ENCODE peak calls at places on chromosomes 6 and 20, in five cellular contexts. K, I, R, D and V are unnamed samples.

GRCh38 chr20:36804425-36804824 is 30.9 kb upstream of the DSN1 start:
- DNase-seq in K (no peak), I (no peak), R (no peak), D (no peak), V (no peak)

GRCh38 chr6:68059261-68059660 is 575.8 kb upstream of the ADGRB3 start:
- DNase-seq in K (no peak), I (no peak), R (no peak), D (no peak), V (no peak)

GRCh38 chr6:141540207-141540606 is 592.5 kb upstream of the GJE1 start:
- DNase-seq in K (no peak), I (no peak), R (no peak), D (no peak), V (no peak)

GRCh38 chr6:156980515-156980914 is 203.3 kb downstream of the ARID1B start:
- DNase-seq in K (peak; percentile 42), I (peak; percentile 51), R (peak; percentile 63), D (peak; percentile 60), V (no peak)

GRCh38 chr6:6712258-6712978 is 123.9 kb downstream of the LY86 start:
- DNase-seq in K (no peak), I (no peak), R (no peak), D (no peak), V (no peak)

GRCh38 chr20:35311409-35311808 is 19.2 kb upstream of the FAM83C start:
- DNase-seq in K (peak; percentile 58), I (no peak), R (no peak), D (peak; percentile 21), V (no peak)

GRCh38 chr20:6731951-6732580 is 35.4 kb upstream of the BMP2 start:
- DNase-seq in K (no peak), I (no peak), R (no peak), D (no peak), V (no peak)

GRCh38 chr6:7267071-7267470 is 45.9 kb downstream of the SSR1 start:
- DNase-seq in K (no peak), I (no peak), R (no peak), D (no peak), V (no peak)

GRCh38 chr20:3898639-3899038 is 9.5 kb downstream of the PANK2 start:
- DNase-seq in K (no peak), I (no peak), R (no peak), D (no peak), V (no peak)

GRCh38 chr6:167225903-167226508 is 65.1 kb upstream of the UNC93A start:
- DNase-seq in K (peak; percentile 58), I (no peak), R (no peak), D (no peak), V (no peak)

GRCh38 chr20:31543966-31544598 is 29.8 kb downstream of the HM13 start:
- DNase-seq in K (peak; percentile 55), I (no peak), R (no peak), D (no peak), V (no peak)

GRCh38 chr6:140175486-140175885 is 801.0 kb upstream of the CITED2 start:
- DNase-seq in K (no peak), I (no peak), R (no peak), D (no peak), V (no peak)

GRCh38 chr6:98880486-98880885 is 46.1 kb downstream of the POU3F2 start:
- DNase-seq in K (no peak), I (no peak), R (no peak), D (peak; percentile 13), V (no peak)

GRCh38 chr20:57167292-57167655 is 99.2 kb downstream of the BMP7 start:
- DNase-seq in K (no peak), I (no peak), R (no peak), D (no peak), V (no peak)

GRCh38 chr6:7203939-7204338 is 96.2 kb downstream of the RREB1 start:
- DNase-seq in K (no peak), I (no peak), R (no peak), D (no peak), V (no peak)

GRCh38 chr20:24605937-24606455 is 136.6 kb downstream of the SYNDIG1 start:
- DNase-seq in K (no peak), I (no peak), R (no peak), D (no peak), V (no peak)

GRCh38 chr20:44209691-44210421 is 715 bp downstream of the OSER1 start:
- DNase-seq in K (peak; percentile 69), I (peak; percentile 61), R (no peak), D (no peak), V (peak; percentile 43)

GRCh38 chr6:87944541-87944954 is 103.1 kb upstream of the SPACA1 start:
- DNase-seq in K (peak; percentile 90), I (peak; percentile 58), R (no peak), D (peak; percentile 10), V (no peak)

GRCh38 chr6:74867286-74867685 is 338.6 kb downstream of the COL12A1 start:
- DNase-seq in K (no peak), I (no peak), R (no peak), D (no peak), V (no peak)

GRCh38 chr20:1225729-1226313 is at the start of gene RAD21L1:
- DNase-seq in K (peak; percentile 89), I (peak; percentile 81), R (no peak), D (peak; percentile 36), V (peak; percentile 77)

GRCh38 chr20:17966432-17967312 is 1.9 kb downstream of the SNX5 start:
- DNase-seq in K (peak; percentile 45), I (no peak), R (no peak), D (peak; percentile 48), V (no peak)

GRCh38 chr6:19478992-19479391 is 358.2 kb upstream of the ID4 start:
- DNase-seq in K (no peak), I (no peak), R (no peak), D (peak; percentile 44), V (no peak)

GRCh38 chr20:4896119-4896700 is 105.1 kb downstream of the SLC23A2 start:
- DNase-seq in K (peak; percentile 26), I (no peak), R (no peak), D (no peak), V (no peak)

GRCh38 chr20:2658414-2659354 is 5.3 kb downstream of the IDH3B start:
- DNase-seq in K (peak; percentile 58), I (no peak), R (no peak), D (no peak), V (no peak)

GRCh38 chr6:83958250-83958685 is 75.3 kb upstream of the MRAP2 start:
- DNase-seq in K (no peak), I (no peak), R (no peak), D (no peak), V (no peak)

GRCh38 chr6:130810307-130811030 is 16.7 kb upstream of the SMLR1 start:
- DNase-seq in K (no peak), I (no peak), R (no peak), D (no peak), V (no peak)

GRCh38 chr6:157145656-157146285 is 177.5 kb downstream of the TMEM242 start:
- DNase-seq in K (no peak), I (no peak), R (no peak), D (no peak), V (no peak)

GRCh38 chr6:73802366-73802765 is 106.4 kb downstream of the CD109 start:
- DNase-seq in K (no peak), I (no peak), R (no peak), D (no peak), V (no peak)

GRCh38 chr6:56399250-56399671 is 151.9 kb upstream of the COL21A1 start:
- DNase-seq in K (peak; percentile 61), I (no peak), R (no peak), D (no peak), V (no peak)

GRCh38 chr20:3194617-3195280 is 9.7 kb downstream of the DDRGK1 start:
- DNase-seq in K (no peak), I (no peak), R (peak; percentile 29), D (no peak), V (no peak)

GRCh38 chr6:160042788-160043301 is 74.0 kb downstream of the IGF2R start:
- DNase-seq in K (no peak), I (no peak), R (no peak), D (no peak), V (no peak)

GRCh38 chr6:144714031-144714732 is 429.0 kb downstream of the UTRN start:
- DNase-seq in K (no peak), I (no peak), R (no peak), D (no peak), V (no peak)

GRCh38 chr20:46346770-46347169 is 38.5 kb upstream of the CDH22 start:
- DNase-seq in K (no peak), I (no peak), R (no peak), D (no peak), V (no peak)

GRCh38 chr6:36386495-36387439 is 702 bp downstream of the ETV7 start:
- DNase-seq in K (peak; percentile 56), I (peak; percentile 60), R (no peak), D (peak; percentile 28), V (no peak)

GRCh38 chr6:157019115-157019628 is 242.0 kb downstream of the ARID1B start:
- DNase-seq in K (peak; percentile 75), I (no peak), R (no peak), D (no peak), V (no peak)

GRCh38 chr6:6826961-6827360 is 238.4 kb downstream of the LY86 start:
- DNase-seq in K (no peak), I (peak; percentile 19), R (no peak), D (no peak), V (no peak)

GRCh38 chr6:167523426-167523825 is 198.5 kb downstream of the TTLL2 start:
- DNase-seq in K (no peak), I (no peak), R (no peak), D (no peak), V (no peak)

GRCh38 chr6:11918021-11918738 is 93.9 kb upstream of the HIVEP1 start:
- DNase-seq in K (no peak), I (peak; percentile 59), R (peak; percentile 1), D (no peak), V (no peak)

GRCh38 chr6:7219310-7219709 is 93.7 kb downstream of the SSR1 start:
- DNase-seq in K (no peak), I (no peak), R (no peak), D (no peak), V (no peak)